ENCODE peak calls at places on chromosomes 7 and 10, in ten cellular contexts. One of them, this sample, is unnamed.

GRCh38 chr10:1553951-1554350 is 183.4 kb downstream of the ADARB2 start:
- DNase-seq in brain microvascular endothelial cell: no peak
- DNase-seq in GM12865: no peak
- DNase-seq in fibroblast of pulmonary artery: no peak
- DNase-seq in cardiac fibroblast: no peak
- DNase-seq in Caco-2: no peak
- DNase-seq in coronary artery: no peak
- DNase-seq in tibial nerve: no peak
- DNase-seq in uterus: no peak
- DNase-seq in transverse colon: no peak
- DNase-seq in this sample: no peak

GRCh38 chr10:115093776-115094361 is 704 bp downstream of the ATRNL1 start:
- DNase-seq in brain microvascular endothelial cell: no peak
- DNase-seq in GM12865: peak
- DNase-seq in fibroblast of pulmonary artery: no peak
- DNase-seq in cardiac fibroblast: no peak
- DNase-seq in Caco-2: no peak
- DNase-seq in coronary artery: no peak
- DNase-seq in tibial nerve: no peak
- DNase-seq in uterus: peak
- DNase-seq in transverse colon: peak
- DNase-seq in this sample: no peak

GRCh38 chr10:73495884-73496674 is at the start of gene PPP3CB:
- DNase-seq in brain microvascular endothelial cell: peak
- DNase-seq in GM12865: peak
- DNase-seq in fibroblast of pulmonary artery: peak
- DNase-seq in cardiac fibroblast: peak
- DNase-seq in Caco-2: peak
- DNase-seq in coronary artery: peak
- DNase-seq in tibial nerve: peak
- DNase-seq in uterus: peak
- DNase-seq in transverse colon: peak
- DNase-seq in this sample: peak

GRCh38 chr7:30197438-30197837 is 62.7 kb downstream of the MTURN start:
- DNase-seq in brain microvascular endothelial cell: no peak
- DNase-seq in GM12865: no peak
- DNase-seq in fibroblast of pulmonary artery: no peak
- DNase-seq in cardiac fibroblast: no peak
- DNase-seq in Caco-2: no peak
- DNase-seq in coronary artery: no peak
- DNase-seq in tibial nerve: no peak
- DNase-seq in uterus: no peak
- DNase-seq in transverse colon: no peak
- DNase-seq in this sample: no peak

GRCh38 chr10:9635691-9636090 is 1382.0 kb upstream of the CELF2 start:
- DNase-seq in brain microvascular endothelial cell: peak
- DNase-seq in GM12865: no peak
- DNase-seq in fibroblast of pulmonary artery: peak
- DNase-seq in cardiac fibroblast: peak
- DNase-seq in Caco-2: no peak
- DNase-seq in coronary artery: no peak
- DNase-seq in tibial nerve: no peak
- DNase-seq in uterus: no peak
- DNase-seq in transverse colon: no peak
- DNase-seq in this sample: peak

GRCh38 chr10:8336629-8337331 is 282.3 kb downstream of the GATA3 start:
- DNase-seq in brain microvascular endothelial cell: no peak
- DNase-seq in GM12865: no peak
- DNase-seq in fibroblast of pulmonary artery: no peak
- DNase-seq in cardiac fibroblast: no peak
- DNase-seq in Caco-2: peak
- DNase-seq in coronary artery: no peak
- DNase-seq in tibial nerve: no peak
- DNase-seq in uterus: no peak
- DNase-seq in transverse colon: no peak
- DNase-seq in this sample: no peak

GRCh38 chr7:158863611-158864506 is 7.5 kb downstream of the DYNC2I1 start:
- DNase-seq in brain microvascular endothelial cell: peak
- DNase-seq in GM12865: peak
- DNase-seq in fibroblast of pulmonary artery: peak
- DNase-seq in cardiac fibroblast: peak
- DNase-seq in Caco-2: peak
- DNase-seq in coronary artery: peak
- DNase-seq in tibial nerve: peak
- DNase-seq in uterus: peak
- DNase-seq in transverse colon: peak
- DNase-seq in this sample: peak

GRCh38 chr7:99090811-99091582 is 52.9 kb downstream of the SMURF1 start:
- DNase-seq in brain microvascular endothelial cell: no peak
- DNase-seq in GM12865: no peak
- DNase-seq in fibroblast of pulmonary artery: no peak
- DNase-seq in cardiac fibroblast: no peak
- DNase-seq in Caco-2: no peak
- DNase-seq in coronary artery: no peak
- DNase-seq in tibial nerve: no peak
- DNase-seq in uterus: no peak
- DNase-seq in transverse colon: no peak
- DNase-seq in this sample: no peak

GRCh38 chr7:127119517-127119916 is 133.2 kb downstream of the GRM8 start:
- DNase-seq in brain microvascular endothelial cell: no peak
- DNase-seq in GM12865: no peak
- DNase-seq in fibroblast of pulmonary artery: no peak
- DNase-seq in cardiac fibroblast: no peak
- DNase-seq in Caco-2: no peak
- DNase-seq in coronary artery: no peak
- DNase-seq in tibial nerve: no peak
- DNase-seq in uterus: no peak
- DNase-seq in transverse colon: no peak
- DNase-seq in this sample: no peak

GRCh38 chr7:116499168-116500070 is at the start of gene CAV2:
- DNase-seq in brain microvascular endothelial cell: no peak
- DNase-seq in GM12865: peak
- DNase-seq in fibroblast of pulmonary artery: peak
- DNase-seq in cardiac fibroblast: peak
- DNase-seq in Caco-2: peak
- DNase-seq in coronary artery: peak
- DNase-seq in tibial nerve: peak
- DNase-seq in uterus: peak
- DNase-seq in transverse colon: peak
- DNase-seq in this sample: no peak

GRCh38 chr10:111766464-111766863 is 417.1 kb downstream of the GPAM start:
- DNase-seq in brain microvascular endothelial cell: no peak
- DNase-seq in GM12865: no peak
- DNase-seq in fibroblast of pulmonary artery: no peak
- DNase-seq in cardiac fibroblast: no peak
- DNase-seq in Caco-2: no peak
- DNase-seq in coronary artery: no peak
- DNase-seq in tibial nerve: no peak
- DNase-seq in uterus: no peak
- DNase-seq in transverse colon: no peak
- DNase-seq in this sample: no peak

GRCh38 chr10:117550599-117551321 is 8.2 kb downstream of the EMX2 start:
- DNase-seq in brain microvascular endothelial cell: no peak
- DNase-seq in GM12865: no peak
- DNase-seq in fibroblast of pulmonary artery: no peak
- DNase-seq in cardiac fibroblast: no peak
- DNase-seq in Caco-2: no peak
- DNase-seq in coronary artery: no peak
- DNase-seq in tibial nerve: no peak
- DNase-seq in uterus: peak
- DNase-seq in transverse colon: no peak
- DNase-seq in this sample: no peak

GRCh38 chr10:117552759-117553158 is 10.2 kb downstream of the EMX2 start:
- DNase-seq in brain microvascular endothelial cell: no peak
- DNase-seq in GM12865: no peak
- DNase-seq in fibroblast of pulmonary artery: no peak
- DNase-seq in cardiac fibroblast: no peak
- DNase-seq in Caco-2: no peak
- DNase-seq in coronary artery: no peak
- DNase-seq in tibial nerve: no peak
- DNase-seq in uterus: peak
- DNase-seq in transverse colon: no peak
- DNase-seq in this sample: no peak

GRCh38 chr10:117551322-117552155 is 9.0 kb downstream of the EMX2 start:
- DNase-seq in brain microvascular endothelial cell: no peak
- DNase-seq in GM12865: no peak
- DNase-seq in fibroblast of pulmonary artery: no peak
- DNase-seq in cardiac fibroblast: no peak
- DNase-seq in Caco-2: no peak
- DNase-seq in coronary artery: no peak
- DNase-seq in tibial nerve: no peak
- DNase-seq in uterus: peak
- DNase-seq in transverse colon: no peak
- DNase-seq in this sample: no peak

GRCh38 chr10:117553171-117553814 is 10.7 kb downstream of the EMX2 start:
- DNase-seq in brain microvascular endothelial cell: no peak
- DNase-seq in GM12865: no peak
- DNase-seq in fibroblast of pulmonary artery: no peak
- DNase-seq in cardiac fibroblast: no peak
- DNase-seq in Caco-2: no peak
- DNase-seq in coronary artery: no peak
- DNase-seq in tibial nerve: no peak
- DNase-seq in uterus: peak
- DNase-seq in transverse colon: no peak
- DNase-seq in this sample: no peak

GRCh38 chr10:117552156-117552620 is 9.6 kb downstream of the EMX2 start:
- DNase-seq in brain microvascular endothelial cell: no peak
- DNase-seq in GM12865: no peak
- DNase-seq in fibroblast of pulmonary artery: no peak
- DNase-seq in cardiac fibroblast: no peak
- DNase-seq in Caco-2: no peak
- DNase-seq in coronary artery: no peak
- DNase-seq in tibial nerve: no peak
- DNase-seq in uterus: peak
- DNase-seq in transverse colon: no peak
- DNase-seq in this sample: no peak
- H3K4me3 ChIP-seq in brain microvascular endothelial cell: no peak
- H3K4me3 ChIP-seq in GM12865: no peak
- H3K4me3 ChIP-seq in fibroblast of pulmonary artery: no peak
- H3K4me3 ChIP-seq in cardiac fibroblast: no peak
- H3K4me3 ChIP-seq in Caco-2: peak
- H3K4me3 ChIP-seq in coronary artery: no peak
- H3K4me3 ChIP-seq in tibial nerve: no peak
- H3K4me3 ChIP-seq in uterus: peak
- H3K4me3 ChIP-seq in transverse colon: no peak
- H3K4me3 ChIP-seq in this sample: no peak

GRCh38 chr10:113058175-113058961 is 108.3 kb downstream of the TCF7L2 start:
- DNase-seq in brain microvascular endothelial cell: peak
- DNase-seq in GM12865: no peak
- DNase-seq in fibroblast of pulmonary artery: peak
- DNase-seq in cardiac fibroblast: peak
- DNase-seq in Caco-2: no peak
- DNase-seq in coronary artery: no peak
- DNase-seq in tibial nerve: no peak
- DNase-seq in uterus: peak
- DNase-seq in transverse colon: peak
- DNase-seq in this sample: peak
- H3K4me3 ChIP-seq in brain microvascular endothelial cell: no peak
- H3K4me3 ChIP-seq in GM12865: no peak
- H3K4me3 ChIP-seq in fibroblast of pulmonary artery: peak
- H3K4me3 ChIP-seq in cardiac fibroblast: no peak
- H3K4me3 ChIP-seq in Caco-2: no peak
- H3K4me3 ChIP-seq in coronary artery: peak
- H3K4me3 ChIP-seq in tibial nerve: no peak
- H3K4me3 ChIP-seq in uterus: no peak
- H3K4me3 ChIP-seq in transverse colon: peak
- H3K4me3 ChIP-seq in this sample: peak

DNA sequence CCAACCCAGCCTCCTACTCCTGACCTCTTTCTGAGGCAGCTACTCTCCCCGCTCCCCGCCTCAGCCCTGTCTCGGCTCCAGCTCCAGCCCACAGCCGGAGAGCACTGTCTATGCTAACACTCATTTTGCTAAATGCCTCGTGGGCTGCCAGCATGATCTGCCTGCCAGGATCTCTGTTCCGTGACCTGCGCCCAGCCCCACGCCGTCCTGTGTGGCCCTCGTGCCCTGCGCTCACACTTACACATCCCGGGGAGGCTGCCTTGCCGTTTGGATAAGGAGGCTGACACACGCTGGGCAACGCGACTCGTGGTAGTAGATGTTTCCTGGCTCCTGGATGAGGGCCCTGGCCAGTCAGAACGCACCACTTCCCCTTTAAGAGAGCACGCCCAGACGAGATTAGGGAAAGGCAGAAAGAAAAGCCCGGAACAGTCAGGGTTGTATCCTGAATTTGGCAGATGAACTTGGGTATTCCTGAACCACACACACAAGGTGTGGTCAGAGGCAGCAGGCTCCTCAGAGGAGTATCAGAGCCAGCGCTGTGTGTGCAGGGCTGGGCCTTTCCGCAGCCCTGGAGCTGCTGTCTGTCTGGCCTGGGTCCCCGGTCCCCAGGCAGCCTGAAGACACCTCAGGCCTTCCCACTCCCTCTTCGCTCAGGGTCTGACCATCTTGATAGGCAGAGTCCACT is 97.7 kb upstream of the EFCAB10 start:
- DNase-seq in brain microvascular endothelial cell: no peak
- DNase-seq in GM12865: peak
- DNase-seq in fibroblast of pulmonary artery: peak
- DNase-seq in cardiac fibroblast: peak
- DNase-seq in Caco-2: no peak
- DNase-seq in coronary artery: peak
- DNase-seq in tibial nerve: peak
- DNase-seq in uterus: peak
- DNase-seq in transverse colon: peak
- DNase-seq in this sample: no peak
- H3K4me3 ChIP-seq in brain microvascular endothelial cell: no peak
- H3K4me3 ChIP-seq in GM12865: peak
- H3K4me3 ChIP-seq in fibroblast of pulmonary artery: peak
- H3K4me3 ChIP-seq in cardiac fibroblast: peak
- H3K4me3 ChIP-seq in Caco-2: no peak
- H3K4me3 ChIP-seq in coronary artery: peak
- H3K4me3 ChIP-seq in tibial nerve: peak
- H3K4me3 ChIP-seq in uterus: peak
- H3K4me3 ChIP-seq in transverse colon: peak
- H3K4me3 ChIP-seq in this sample: no peak

DNA sequence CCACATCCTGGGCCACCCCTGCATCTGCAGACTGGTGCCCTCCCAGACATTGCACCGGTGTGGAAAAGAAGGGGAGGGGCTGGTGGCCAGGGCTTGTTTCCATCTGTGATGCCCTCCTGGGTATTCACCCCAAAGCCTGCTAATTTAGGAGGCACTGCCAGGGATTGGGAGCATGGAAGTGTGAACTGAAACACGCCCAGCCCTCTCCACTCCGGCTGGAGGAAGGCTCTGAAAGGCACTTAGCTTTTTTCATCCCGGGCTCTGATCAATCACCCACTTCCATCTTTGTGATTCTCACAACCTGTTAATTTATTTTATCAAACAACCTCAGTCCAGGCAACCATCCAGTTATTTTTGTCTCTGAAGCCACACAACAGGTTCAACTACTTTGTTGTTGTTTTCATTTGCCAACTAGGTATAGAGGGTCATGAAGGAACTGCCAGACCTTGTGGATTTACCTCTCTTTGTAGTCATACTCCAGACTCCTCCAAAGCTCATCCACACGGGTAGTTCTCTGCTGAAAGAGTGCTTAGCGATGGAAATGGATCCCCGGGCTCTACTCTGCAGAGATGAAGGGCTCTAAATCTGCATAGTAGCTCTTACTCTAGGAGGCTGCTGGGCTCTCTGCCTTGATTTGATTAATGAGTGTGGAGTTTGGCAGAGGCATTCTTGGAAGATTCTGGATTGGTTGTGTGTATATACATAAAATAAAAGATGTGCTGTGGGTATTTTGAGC is 21.0 kb upstream of the CPXM2 start:
- DNase-seq in brain microvascular endothelial cell: no peak
- DNase-seq in GM12865: no peak
- DNase-seq in fibroblast of pulmonary artery: no peak
- DNase-seq in cardiac fibroblast: no peak
- DNase-seq in Caco-2: no peak
- DNase-seq in coronary artery: no peak
- DNase-seq in tibial nerve: no peak
- DNase-seq in uterus: no peak
- DNase-seq in transverse colon: no peak
- DNase-seq in this sample: no peak
- H3K4me3 ChIP-seq in brain microvascular endothelial cell: no peak
- H3K4me3 ChIP-seq in GM12865: no peak
- H3K4me3 ChIP-seq in fibroblast of pulmonary artery: no peak
- H3K4me3 ChIP-seq in cardiac fibroblast: no peak
- H3K4me3 ChIP-seq in Caco-2: no peak
- H3K4me3 ChIP-seq in coronary artery: no peak
- H3K4me3 ChIP-seq in tibial nerve: no peak
- H3K4me3 ChIP-seq in uterus: no peak
- H3K4me3 ChIP-seq in transverse colon: no peak
- H3K4me3 ChIP-seq in this sample: no peak